ENCODE peak calls at places on chromosome 19, in seven cellular contexts. J is heart right ventricle, Q is neural progenitor cell, R is astrocyte of the spinal cord, X is kidney epithelial cell, V is AG10803, I is AG04450. E is an unnamed sample.

GRCh38 chr19:10774893-10775292 is 57.0 kb downstream of the DNM2 start:
- DNase-seq in R (no peak), Q (no peak), V (no peak), X (no peak), I (no peak), J (no peak), E (no peak)

GRCh38 chr19:14476663-14477401 is 1.7 kb upstream of the PTGER1 start:
- DNase-seq in X (peak; percentile 60), V (peak; percentile 78), R (peak; percentile 59), Q (no peak), I (peak; percentile 41), J (no peak), E (peak; percentile 84)

GRCh38 chr19:12841094-12841493 is 2.8 kb downstream of the MAST1 start:
- DNase-seq in Q (peak; percentile 100), I (no peak), X (no peak), J (no peak), V (no peak), R (no peak), E (no peak)

GRCh38 chr19:14554382-14554812 is 17.5 kb downstream of the NDUFB7 start:
- DNase-seq in J (no peak), X (no peak), V (no peak), R (no peak), Q (no peak), I (no peak), E (no peak)

GRCh38 chr19:10000171-10000826 is 10.0 kb downstream of the COL5A3 start:
- DNase-seq in V (peak; percentile 73), X (no peak), R (peak; percentile 59), Q (peak; percentile 86), I (no peak), J (peak; percentile 51), E (peak; percentile 48)

GRCh38 chr19:52941941-52942370 is 18.7 kb upstream of the ZNF888 start:
- DNase-seq in I (no peak), J (peak; percentile 22), Q (peak; percentile 68), R (peak; percentile 38), V (peak; percentile 21), X (no peak), E (peak; percentile 7)

GRCh38 chr19:55538132-55538531 is 1.2 kb upstream of the SBK2 start:
- DNase-seq in R (no peak), I (no peak), V (no peak), Q (no peak), J (no peak), X (no peak), E (no peak)

GRCh38 chr19:21314676-21315075 is 14.5 kb downstream of the ZNF708 start:
- DNase-seq in V (no peak), Q (no peak), R (no peak), J (no peak), X (no peak), I (no peak), E (no peak)

GRCh38 chr19:38617283-38617763 is 430 bp downstream of the MAP4K1 start:
- DNase-seq in J (no peak), X (no peak), R (no peak), I (no peak), V (no peak), Q (no peak), E (no peak)

GRCh38 chr19:4768934-4769777 is 22.4 kb upstream of the FEM1A start:
- DNase-seq in I (peak; percentile 61), Q (peak; percentile 97), V (peak; percentile 76), R (peak; percentile 79), J (peak; percentile 90), X (peak; percentile 38), E (peak; percentile 73)

GRCh38 chr19:49801966-49802661 is 11.0 kb downstream of the FUZ start:
- DNase-seq in Q (peak; percentile 84), R (peak; percentile 86), I (peak; percentile 74), X (peak; percentile 44), V (peak; percentile 84), J (peak; percentile 93), E (peak; percentile 88)

GRCh38 chr19:29507081-29507860 is 18.5 kb upstream of the VSTM2B start:
- DNase-seq in Q (no peak), R (no peak), X (no peak), J (no peak), I (no peak), V (no peak), E (no peak)

GRCh38 chr19:18796239-18796638 is 5.1 kb upstream of the COMP start:
- DNase-seq in Q (no peak), V (no peak), I (no peak), J (no peak), X (no peak), R (no peak), E (no peak)

GRCh38 chr19:40255619-40256166 is 29.2 kb upstream of the CCNP start:
- DNase-seq in X (no peak), I (no peak), J (no peak), V (no peak), R (no peak), Q (no peak), E (no peak)

GRCh38 chr19:292281-292884 is 1.2 kb upstream of the PLPP2 start:
- DNase-seq in X (no peak), V (no peak), J (no peak), I (no peak), Q (no peak), R (no peak), E (no peak)

GRCh38 chr19:2289714-2290435 is 7.9 kb upstream of the PEAK3 start:
- DNase-seq in J (no peak), R (no peak), I (no peak), V (no peak), Q (peak; percentile 53), X (no peak), E (no peak)

GRCh38 chr19:51771369-51771768 is 10.4 kb downstream of the FPR2 start:
- DNase-seq in V (no peak), J (no peak), R (no peak), Q (no peak), I (no peak), X (no peak), E (no peak)

GRCh38 chr19:294819-295686 is 3.9 kb upstream of the PLPP2 start:
- DNase-seq in J (no peak), X (no peak), V (peak; percentile 9), Q (peak; percentile 80), I (no peak), R (no peak), E (peak; percentile 18)

GRCh38 chr19:49212302-49212701 is 54.7 kb downstream of the TRPM4 start:
- DNase-seq in X (no peak), R (no peak), J (no peak), I (no peak), Q (no peak), V (peak; percentile 16), E (no peak)

GRCh38 chr19:10544753-10545251 is 1.1 kb downstream of the ATG4D start:
- DNase-seq in R (no peak), X (no peak), V (no peak), J (no peak), Q (peak; percentile 33), I (no peak), E (no peak)

GRCh38 chr19:3353493-3353892 is 12.9 kb upstream of the NFIC start:
- DNase-seq in R (no peak), J (no peak), I (no peak), Q (no peak), V (no peak), X (no peak), E (no peak)

DNA sequence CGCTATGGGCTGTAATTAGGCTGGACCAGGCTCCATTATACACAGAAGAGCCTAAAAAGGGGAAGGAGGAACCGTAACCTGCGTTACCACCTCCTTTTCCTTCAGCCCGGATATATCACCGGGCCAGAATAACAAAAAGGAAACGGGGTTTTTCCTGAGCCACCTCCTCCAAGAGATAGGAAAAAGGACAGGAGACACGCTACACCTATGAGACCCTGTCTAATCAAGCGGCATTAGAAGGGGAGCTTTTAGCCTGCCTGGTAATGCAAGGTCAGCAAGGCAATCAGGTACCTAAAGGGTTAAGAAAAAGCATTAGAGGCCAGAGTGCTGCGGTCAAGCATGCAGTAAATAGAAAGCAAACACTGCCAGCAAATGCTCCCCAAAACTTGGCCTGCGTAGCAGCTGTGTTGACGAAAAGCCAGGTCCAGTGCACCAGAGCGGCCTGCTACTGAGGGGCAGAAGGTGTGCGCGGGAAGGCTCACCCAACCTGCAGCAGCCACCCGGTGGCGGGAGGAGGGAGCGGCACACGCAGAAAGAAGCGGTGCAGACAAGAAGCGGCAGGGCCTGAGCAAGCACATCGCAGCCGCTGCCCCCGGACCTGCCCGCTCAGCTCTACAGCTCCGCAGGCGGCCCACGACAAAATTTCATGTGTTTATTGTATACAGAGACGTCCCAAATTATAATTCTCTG is 1466.1 kb downstream of the UQCRFS1 start:
- DNase-seq in X (no peak), I (no peak), V (peak; percentile 13), J (peak; percentile 34), Q (peak; percentile 66), R (no peak), E (peak; percentile 9)
- TF ChIP-seq CTCF in X (peak; percentile 43), I (peak; percentile 17), V (peak; percentile 23), J (no peak), Q (peak; percentile 43), R (no peak), E (peak; percentile 49)

GRCh38 chr19:16433986-16434385 is 37.8 kb downstream of the EPS15L1 start:
- DNase-seq in X (no peak), V (peak; percentile 25), Q (no peak), J (no peak), R (no peak), I (no peak), E (no peak)

GRCh38 chr19:16441661-16442071 is 30.1 kb downstream of the EPS15L1 start:
- DNase-seq in R (no peak), X (no peak), Q (peak; percentile 77), J (no peak), V (no peak), I (no peak), E (no peak)

GRCh38 chr19:16435999-16436650 is 35.6 kb downstream of the EPS15L1 start:
- DNase-seq in I (no peak), Q (no peak), X (no peak), J (no peak), R (peak; percentile 61), V (peak; percentile 29), E (no peak)

GRCh38 chr19:16435238-16435911 is 36.4 kb downstream of the EPS15L1 start:
- DNase-seq in X (peak; percentile 82), I (peak; percentile 84), J (peak; percentile 55), R (peak; percentile 99), V (peak; percentile 99), Q (no peak), E (peak; percentile 99)

GRCh38 chr19:16436780-16437179 is 35.0 kb downstream of the EPS15L1 start:
- DNase-seq in X (no peak), I (no peak), J (no peak), Q (no peak), V (no peak), R (no peak), E (no peak)
- TF ChIP-seq CTCF in X (no peak), I (no peak), J (no peak), Q (no peak), V (no peak), R (no peak), E (peak; percentile 10)

DNA sequence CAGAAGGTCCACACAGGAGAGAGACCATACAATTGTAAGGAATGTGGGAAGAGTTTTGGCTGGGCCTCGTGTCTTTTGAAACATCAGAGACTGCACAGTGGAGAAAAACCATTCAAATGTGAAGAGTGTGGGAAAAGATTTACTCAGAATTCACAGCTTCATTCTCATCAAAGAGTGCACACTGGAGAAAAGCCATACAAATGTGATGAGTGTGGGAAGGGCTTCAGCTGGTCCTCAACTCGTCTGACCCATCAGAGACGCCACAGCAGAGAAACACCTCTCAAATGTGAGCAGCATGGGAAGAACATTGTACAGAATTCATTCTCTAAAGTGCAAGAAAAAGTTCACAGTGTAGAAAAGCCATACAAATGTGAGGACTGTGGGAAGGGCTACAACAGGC is 5.4 kb upstream of the ZNF225 start:
- DNase-seq in J (no peak), X (no peak), Q (no peak), R (no peak), I (no peak), V (no peak), E (no peak)
- TF ChIP-seq CTCF in J (no peak), X (no peak), Q (no peak), R (no peak), I (no peak), V (no peak), E (no peak)

GRCh38 chr19:17138937-17139598 is 63.5 kb downstream of the MYO9B start:
- DNase-seq in X (no peak), R (no peak), I (no peak), Q (no peak), V (no peak), J (peak; percentile 78), E (no peak)
- TF ChIP-seq CTCF in X (no peak), R (no peak), I (no peak), Q (no peak), V (no peak), J (no peak), E (no peak)